ENCODE peak calls at places on chromosomes 4 and X, in four cellular contexts. X is H1, V is K562, T is GM12878. J is an unnamed sample.

GRCh38 chrX:24229967-24230366 is 80.4 kb downstream of the ZFX start:
- DNase-seq in X (no peak), V (no peak), T (no peak), J (no peak)

GRCh38 chrX:39759526-39760224 is 338.1 kb downstream of the BCOR start:
- DNase-seq in X (no peak), V (no peak), T (no peak), J (no peak)

GRCh38 chrX:46576458-46576857 is 2.9 kb downstream of the CHST7 start:
- DNase-seq in X (no peak), V (no peak), T (no peak), J (no peak)

GRCh38 chr4:4810365-4810764 is 49.1 kb upstream of the MSX1 start:
- DNase-seq in X (no peak), V (no peak), T (no peak), J (no peak)

GRCh38 chrX:10158279-10158939 is 1.6 kb downstream of the CLCN4 start:
- DNase-seq in X (no peak), V (no peak), T (no peak), J (no peak)

GRCh38 chr4:26273308-26273980 is 47.4 kb upstream of the RBPJ start:
- DNase-seq in X (no peak), V (no peak), T (no peak), J (no peak)

GRCh38 chr4:184237612-184238011 is 19.9 kb upstream of the ENPP6 start:
- DNase-seq in X (no peak), V (no peak), T (no peak), J (no peak)

GRCh38 chr4:105894570-105895323 is 524 bp upstream of the NPNT start:
- DNase-seq in X (no peak), V (no peak), T (no peak), J (no peak)

GRCh38 chrX:56995271-56995994 is at the start of gene SPIN3:
- DNase-seq in X (peak), V (peak), T (peak), J (peak)

GRCh38 chr4:108264693-108265092 is 96.0 kb upstream of the LEF1 start:
- DNase-seq in X (no peak), V (no peak), T (no peak), J (no peak)

GRCh38 chrX:155888139-155888538 is 7.0 kb downstream of the VAMP7 start:
- DNase-seq in X (no peak), V (no peak), T (no peak), J (no peak)

GRCh38 chrX:4550018-4550417 is 836.6 kb upstream of the PRKX start:
- DNase-seq in X (no peak), V (no peak), T (no peak), J (no peak)

DNA sequence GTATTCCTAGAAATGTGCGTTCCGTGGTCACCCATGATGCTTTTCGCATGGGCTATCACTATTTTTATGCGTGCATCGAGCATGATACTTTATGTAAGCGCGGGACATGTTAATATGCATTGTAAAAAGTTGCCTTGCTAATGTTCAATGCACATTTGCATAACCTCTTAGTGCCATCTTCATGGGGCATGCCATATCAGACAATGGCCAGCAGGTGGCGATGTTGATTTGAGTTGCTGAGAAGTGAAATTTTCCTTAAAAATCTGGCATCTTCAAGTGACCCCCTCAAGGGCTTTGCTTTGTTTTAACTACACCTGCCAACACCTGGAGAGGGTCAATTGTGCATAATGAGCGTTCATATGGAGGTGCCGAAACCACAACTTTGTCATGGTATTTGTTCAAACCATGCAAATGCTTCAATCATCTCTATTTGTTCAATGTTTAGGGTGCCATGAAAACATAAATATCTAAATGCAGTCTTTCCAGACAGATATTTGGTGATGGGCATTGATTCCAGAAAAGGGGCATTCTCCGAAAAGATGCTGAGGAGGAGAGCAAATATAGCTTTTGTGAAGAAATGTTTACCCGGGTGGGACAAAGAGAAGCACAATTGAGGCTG is 833.9 kb upstream of the PRKX start:
- DNase-seq in X (no peak), V (peak), T (peak), J (peak)
- TF ChIP-seq KDM1A in X (no peak), V (no peak), T (no peak), J (no peak)

GRCh38 chr4:80270321-80270720 is 3.9 kb downstream of the FGF5 start:
- DNase-seq in X (no peak), V (no peak), T (no peak), J (no peak)
- TF ChIP-seq POLR2AphosphoS5 in X (no peak), V (no peak), T (no peak), J (no peak)

GRCh38 chr4:1307951-1308735 is 18.5 kb downstream of the MAEA start:
- DNase-seq in X (no peak), V (no peak), T (no peak), J (no peak)

GRCh38 chr4:1310031-1310795 is 20.5 kb downstream of the MAEA start:
- DNase-seq in X (no peak), V (no peak), T (no peak), J (no peak)

GRCh38 chr4:1305781-1306455 is 16.2 kb downstream of the MAEA start:
- DNase-seq in X (no peak), V (no peak), T (no peak), J (no peak)

GRCh38 chr4:1310796-1311715 is 21.4 kb downstream of the MAEA start:
- DNase-seq in X (no peak), V (no peak), T (no peak), J (no peak)

DNA sequence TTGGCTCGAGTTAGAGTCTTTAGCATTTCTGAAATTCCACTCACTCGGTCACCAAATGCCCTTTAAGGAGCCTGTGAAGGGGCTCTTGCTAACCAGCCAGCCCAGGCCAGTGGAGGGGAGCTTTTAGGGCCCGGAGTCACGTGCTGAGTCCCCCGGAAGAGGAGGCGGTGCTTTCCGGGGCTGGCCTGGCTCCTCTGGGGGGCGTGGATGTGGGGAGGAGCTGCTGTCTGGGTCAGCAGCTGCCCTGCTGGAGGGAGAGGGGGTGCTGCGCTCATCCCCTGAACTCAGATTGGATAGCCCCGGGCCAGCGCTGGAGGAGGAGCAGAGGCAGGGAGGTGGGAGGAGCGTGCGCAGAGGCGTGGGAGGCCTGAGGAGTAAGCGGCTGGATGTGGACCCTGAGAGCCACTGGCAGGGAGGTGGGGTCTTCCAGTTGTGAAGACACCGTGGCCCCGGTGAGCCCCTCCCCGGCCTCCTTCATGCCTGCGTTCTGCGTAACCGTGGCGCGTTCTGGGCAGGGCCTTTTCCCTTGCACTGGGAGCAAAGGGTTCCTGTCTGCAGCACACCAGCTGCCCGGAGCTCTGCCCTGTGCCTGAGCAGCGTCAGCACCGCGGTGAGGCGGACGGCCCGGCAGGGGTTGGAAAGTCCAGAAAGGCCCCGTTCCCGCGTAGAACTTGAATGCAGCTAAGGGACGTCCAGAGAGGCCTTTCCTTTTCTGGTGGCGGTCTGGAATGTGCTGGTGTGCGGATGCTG is 19.7 kb downstream of the MAEA start:
- DNase-seq in X (peak), V (peak), T (peak), J (peak)
- TF ChIP-seq KDM1A in X (no peak), V (no peak), T (no peak), J (no peak)

GRCh38 chrX:2577844-2578444 is 77.2 kb upstream of the DHRSX start:
- DNase-seq in X (no peak), V (no peak), T (no peak), J (no peak)

GRCh38 chrX:2581296-2581695 is 80.5 kb upstream of the DHRSX start:
- DNase-seq in X (no peak), V (no peak), T (no peak), J (no peak)

GRCh38 chrX:2576793-2577192 is 76.0 kb upstream of the DHRSX start:
- DNase-seq in X (no peak), V (peak), T (no peak), J (peak)

GRCh38 chrX:2574271-2574670 is 73.5 kb upstream of the DHRSX start:
- DNase-seq in X (no peak), V (no peak), T (no peak), J (no peak)

DNA sequence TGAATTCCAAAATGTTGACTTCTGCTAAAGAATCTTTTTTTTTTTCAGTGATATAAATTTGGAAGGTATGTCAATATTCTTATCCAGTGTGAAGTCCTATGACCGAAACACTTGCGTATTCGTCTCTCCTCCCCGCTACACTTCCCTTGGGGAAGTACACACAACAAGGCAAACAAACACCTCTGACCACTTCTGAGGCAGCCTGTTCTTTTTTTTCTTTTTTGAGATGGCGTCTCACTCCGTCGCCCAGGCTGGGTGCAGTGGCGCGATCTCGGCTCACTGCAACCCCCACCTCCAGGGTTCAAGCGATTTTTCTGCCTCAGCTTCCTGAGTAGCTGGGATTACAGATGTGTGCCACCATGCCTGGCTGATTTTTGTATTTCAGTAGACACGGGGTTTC is 78.1 kb upstream of the DHRSX start:
- DNase-seq in X (no peak), V (no peak), T (no peak), J (peak)
- TF ChIP-seq POLR2AphosphoS5 in X (no peak), V (no peak), T (no peak), J (no peak)

GRCh38 chr4:134539729-134540231 is 338.2 kb upstream of the PABPC4L start:
- DNase-seq in X (no peak), V (no peak), T (no peak), J (no peak)
- TF ChIP-seq KDM1A in X (no peak), V (no peak), T (no peak), J (no peak)

DNA sequence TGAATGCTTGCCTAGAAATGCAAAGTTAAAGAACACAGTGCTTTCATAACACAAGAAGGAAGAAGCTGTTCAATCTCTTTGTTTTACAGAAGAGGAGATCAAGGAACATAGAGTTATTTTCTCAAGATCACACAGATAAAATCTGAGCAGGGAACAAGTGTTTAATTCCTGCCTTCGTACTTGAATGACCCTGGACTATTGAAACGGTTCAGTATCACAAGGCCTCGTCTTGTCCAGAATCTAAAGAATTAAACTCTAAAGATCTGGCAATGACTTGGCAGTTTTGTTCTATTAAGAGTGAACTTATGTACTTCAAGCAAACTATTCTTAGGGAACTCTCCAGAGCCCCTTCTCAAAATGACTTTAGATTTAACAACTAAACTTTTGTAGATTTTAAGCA is 97.7 kb downstream of the ANXA5 start:
- DNase-seq in X (no peak), V (no peak), T (no peak), J (no peak)
- TF ChIP-seq POLR2AphosphoS5 in X (no peak), V (no peak), T (no peak), J (no peak)

DNA sequence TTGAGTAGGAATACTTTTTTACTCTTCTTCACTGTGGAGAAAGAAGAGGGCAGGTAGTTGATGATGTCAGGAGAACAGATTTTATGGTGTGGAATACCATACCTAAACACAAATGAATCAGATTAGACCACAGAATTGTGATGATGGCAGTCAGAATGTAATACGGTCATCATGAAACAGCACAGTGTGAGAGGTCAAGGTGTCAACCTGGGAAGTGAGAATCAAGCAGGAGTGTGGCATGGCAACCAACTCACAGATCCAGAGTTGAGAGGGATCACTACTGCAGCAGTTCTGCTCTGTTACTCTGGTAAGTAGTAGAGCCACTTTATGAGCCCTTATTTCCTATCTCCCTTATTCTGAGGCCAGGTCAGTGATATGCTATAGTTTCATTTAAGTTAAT is 27.7 kb downstream of the METTL14 start:
- DNase-seq in X (no peak), V (no peak), T (no peak), J (no peak)
- TF ChIP-seq KDM1A in X (no peak), V (no peak), T (no peak), J (no peak)

GRCh38 chr4:124203613-124204284 is 508.8 kb downstream of the ANKRD50 start:
- DNase-seq in X (no peak), V (no peak), T (no peak), J (no peak)
- TF ChIP-seq POLR2AphosphoS5 in X (no peak), V (no peak), T (no peak), J (no peak)

DNA sequence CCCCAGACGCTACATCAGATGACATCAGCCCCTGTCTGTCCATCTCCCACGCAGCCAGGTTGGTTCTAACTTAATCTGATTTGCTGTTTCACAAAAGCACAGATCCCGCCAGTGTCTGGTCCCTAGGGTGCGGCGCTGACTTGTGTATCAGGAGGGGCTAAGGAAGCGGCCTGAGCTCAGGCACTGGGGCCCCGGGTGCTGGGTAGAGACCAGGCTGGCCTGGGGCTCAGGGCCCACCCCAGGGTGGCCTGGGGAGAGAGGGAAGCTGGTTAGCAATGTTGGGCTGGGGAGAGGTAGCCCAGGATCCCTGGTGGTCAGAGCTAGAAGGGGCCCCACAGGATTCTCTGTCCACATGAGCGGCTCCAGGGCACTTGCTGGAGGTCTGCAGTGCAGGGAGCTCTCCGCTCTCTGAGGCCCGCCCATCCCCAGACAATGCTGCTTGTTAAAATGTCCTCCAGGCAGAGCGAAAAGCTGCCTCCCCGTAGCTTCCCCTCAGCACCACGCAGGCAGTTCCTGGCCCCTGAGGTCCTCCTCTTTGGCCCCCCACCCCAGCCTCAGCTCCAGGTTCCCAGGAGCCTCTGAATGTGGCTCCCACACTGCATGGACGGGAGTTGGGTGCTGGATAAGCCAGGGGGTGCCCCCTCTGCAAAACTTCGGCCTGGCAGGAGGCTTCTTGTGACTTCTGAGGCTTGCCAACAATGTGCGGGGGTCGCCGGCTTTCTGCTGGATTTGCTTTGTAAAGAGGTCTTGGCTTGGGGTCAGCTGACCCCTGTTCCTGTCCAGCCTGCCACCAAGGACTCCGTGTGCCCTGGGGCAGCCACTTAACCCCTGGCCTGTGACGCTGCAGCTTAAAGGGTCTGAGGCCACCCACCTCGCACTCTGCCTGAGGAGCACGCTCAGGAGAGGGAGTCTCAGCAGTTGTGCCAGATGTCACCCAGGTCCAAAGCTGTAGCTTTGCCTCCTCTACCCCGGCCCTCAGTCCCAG is 112.9 kb downstream of the CPZ start:
- DNase-seq in X (no peak), V (no peak), T (no peak), J (no peak)
- TF ChIP-seq KDM1A in X (no peak), V (no peak), T (no peak), J (no peak)

DNA sequence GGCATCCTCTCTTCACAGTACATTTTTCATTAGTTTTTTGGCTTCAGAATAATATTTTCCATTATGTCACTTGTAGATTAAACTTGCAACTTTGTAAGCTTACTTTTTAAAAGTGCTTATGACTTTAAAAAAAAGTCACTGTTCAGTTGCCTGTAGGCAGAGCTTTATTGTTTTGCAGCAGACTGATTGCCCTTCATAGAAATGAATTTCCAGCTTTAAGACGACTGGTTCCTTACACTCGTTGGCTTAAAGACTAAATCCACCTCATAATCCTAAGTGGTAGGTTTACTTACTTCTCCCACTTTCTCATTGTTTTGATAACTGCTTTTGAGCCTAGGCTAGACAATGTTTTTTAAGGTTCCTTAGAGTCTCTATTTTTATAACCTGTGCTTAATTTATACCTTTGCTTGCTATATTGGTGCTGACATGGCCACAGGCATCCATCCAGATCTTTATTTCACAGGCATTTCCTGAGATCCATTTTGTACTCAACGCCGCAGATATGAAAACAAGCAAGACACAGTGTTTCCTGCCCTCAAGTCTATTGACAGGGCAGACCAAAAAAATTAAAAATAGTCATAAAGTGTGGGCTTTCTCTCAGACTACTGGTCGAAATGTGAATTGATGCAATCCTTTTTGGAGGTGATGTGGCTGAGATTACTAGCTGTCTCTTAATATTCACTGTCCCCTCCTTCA is 12.6 kb upstream of the IL13RA2 start:
- DNase-seq in X (no peak), V (no peak), T (no peak), J (no peak)
- TF ChIP-seq POLR2AphosphoS5 in X (no peak), V (no peak), T (no peak), J (no peak)